ENCODE peak calls at places on chromosomes 1 and 21, in nine cellular contexts. One of them, this sample, is unnamed.

GRCh38 chr1:20469406-20470076 is 16.5 kb downstream of the CAMK2N1 start:
- DNase-seq in A549: peak
- DNase-seq in K562: no peak
- DNase-seq in heart left ventricle: no peak
- DNase-seq in Peyer's patch: no peak
- DNase-seq in esophagus squamous epithelium: no peak
- DNase-seq in ovary: no peak
- DNase-seq in stomach: no peak
- DNase-seq in body of pancreas: no peak
- DNase-seq in this sample: no peak

GRCh38 chr1:113684153-113684541 is 75.1 kb downstream of the PHTF1 start:
- DNase-seq in stomach: no peak
- DNase-seq in heart left ventricle: peak
- DNase-seq in ovary: peak
- DNase-seq in A549: no peak
- DNase-seq in Peyer's patch: no peak
- DNase-seq in body of pancreas: peak
- DNase-seq in K562: peak
- DNase-seq in esophagus squamous epithelium: no peak
- DNase-seq in this sample: peak

GRCh38 chr1:221801773-221802516 is 60.1 kb upstream of the DUSP10 start:
- DNase-seq in esophagus squamous epithelium: no peak
- DNase-seq in A549: peak
- DNase-seq in stomach: no peak
- DNase-seq in heart left ventricle: no peak
- DNase-seq in K562: no peak
- DNase-seq in ovary: no peak
- DNase-seq in Peyer's patch: no peak
- DNase-seq in body of pancreas: no peak
- DNase-seq in this sample: no peak

GRCh38 chr1:24776821-24777220 is 31.6 kb downstream of the CLIC4 start:
- DNase-seq in heart left ventricle: no peak
- DNase-seq in ovary: no peak
- DNase-seq in K562: no peak
- DNase-seq in stomach: no peak
- DNase-seq in body of pancreas: no peak
- DNase-seq in esophagus squamous epithelium: no peak
- DNase-seq in A549: no peak
- DNase-seq in Peyer's patch: no peak
- DNase-seq in this sample: no peak

GRCh38 chr1:99005537-99005942 is 879 bp upstream of the PLPPR5 start:
- DNase-seq in ovary: no peak
- DNase-seq in Peyer's patch: no peak
- DNase-seq in esophagus squamous epithelium: no peak
- DNase-seq in body of pancreas: no peak
- DNase-seq in K562: no peak
- DNase-seq in A549: no peak
- DNase-seq in stomach: no peak
- DNase-seq in heart left ventricle: no peak
- DNase-seq in this sample: no peak

GRCh38 chr1:91885331-91885715 is 628 bp downstream of the TGFBR3 start:
- DNase-seq in K562: peak
- DNase-seq in ovary: peak
- DNase-seq in A549: no peak
- DNase-seq in stomach: peak
- DNase-seq in esophagus squamous epithelium: no peak
- DNase-seq in Peyer's patch: peak
- DNase-seq in heart left ventricle: peak
- DNase-seq in body of pancreas: peak
- DNase-seq in this sample: peak

GRCh38 chr1:12549460-12550349 is 68.3 kb downstream of the DHRS3 start:
- DNase-seq in body of pancreas: peak
- DNase-seq in stomach: peak
- DNase-seq in K562: peak
- DNase-seq in esophagus squamous epithelium: no peak
- DNase-seq in ovary: peak
- DNase-seq in heart left ventricle: peak
- DNase-seq in A549: peak
- DNase-seq in Peyer's patch: peak
- DNase-seq in this sample: peak

GRCh38 chr1:1678581-1679380 is 13.8 kb downstream of the SLC35E2B start:
- DNase-seq in ovary: no peak
- DNase-seq in body of pancreas: peak
- DNase-seq in heart left ventricle: peak
- DNase-seq in stomach: peak
- DNase-seq in Peyer's patch: peak
- DNase-seq in K562: peak
- DNase-seq in esophagus squamous epithelium: no peak
- DNase-seq in A549: peak
- DNase-seq in this sample: no peak

GRCh38 chr1:16073490-16074104 is at the start of gene FAM131C:
- DNase-seq in heart left ventricle: no peak
- DNase-seq in ovary: no peak
- DNase-seq in Peyer's patch: peak
- DNase-seq in stomach: peak
- DNase-seq in K562: peak
- DNase-seq in esophagus squamous epithelium: no peak
- DNase-seq in body of pancreas: peak
- DNase-seq in A549: peak
- DNase-seq in this sample: no peak

GRCh38 chr21:30444204-30444603 is 4.1 kb downstream of the KRTAP15-1 start:
- DNase-seq in esophagus squamous epithelium: no peak
- DNase-seq in heart left ventricle: peak
- DNase-seq in body of pancreas: no peak
- DNase-seq in Peyer's patch: no peak
- DNase-seq in stomach: no peak
- DNase-seq in A549: no peak
- DNase-seq in ovary: no peak
- DNase-seq in K562: no peak
- DNase-seq in this sample: no peak

GRCh38 chr1:26335774-26336476 is 18.0 kb downstream of the CRYBG2 start:
- DNase-seq in K562: peak
- DNase-seq in A549: no peak
- DNase-seq in esophagus squamous epithelium: no peak
- DNase-seq in Peyer's patch: no peak
- DNase-seq in stomach: no peak
- DNase-seq in heart left ventricle: no peak
- DNase-seq in body of pancreas: no peak
- DNase-seq in ovary: no peak
- DNase-seq in this sample: no peak

GRCh38 chr1:109185990-109186703 is 27.6 kb upstream of the SARS1 start:
- DNase-seq in esophagus squamous epithelium: no peak
- DNase-seq in K562: no peak
- DNase-seq in ovary: no peak
- DNase-seq in body of pancreas: no peak
- DNase-seq in A549: no peak
- DNase-seq in stomach: no peak
- DNase-seq in heart left ventricle: no peak
- DNase-seq in Peyer's patch: no peak
- DNase-seq in this sample: no peak

GRCh38 chr1:165840419-165840818 is 13.0 kb downstream of the UCK2 start:
- DNase-seq in ovary: no peak
- DNase-seq in K562: no peak
- DNase-seq in body of pancreas: no peak
- DNase-seq in esophagus squamous epithelium: no peak
- DNase-seq in stomach: no peak
- DNase-seq in heart left ventricle: no peak
- DNase-seq in A549: no peak
- DNase-seq in Peyer's patch: no peak
- DNase-seq in this sample: no peak

GRCh38 chr1:178688244-178688643 is 36.8 kb upstream of the RALGPS2 start:
- DNase-seq in heart left ventricle: peak
- DNase-seq in body of pancreas: no peak
- DNase-seq in ovary: peak
- DNase-seq in esophagus squamous epithelium: no peak
- DNase-seq in Peyer's patch: no peak
- DNase-seq in K562: no peak
- DNase-seq in stomach: no peak
- DNase-seq in A549: no peak
- DNase-seq in this sample: no peak

GRCh38 chr1:40239626-40240025 is 8.1 kb upstream of the TMCO2 start:
- DNase-seq in Peyer's patch: no peak
- DNase-seq in ovary: no peak
- DNase-seq in A549: no peak
- DNase-seq in stomach: no peak
- DNase-seq in body of pancreas: no peak
- DNase-seq in K562: no peak
- DNase-seq in heart left ventricle: no peak
- DNase-seq in esophagus squamous epithelium: no peak
- DNase-seq in this sample: no peak

DNA sequence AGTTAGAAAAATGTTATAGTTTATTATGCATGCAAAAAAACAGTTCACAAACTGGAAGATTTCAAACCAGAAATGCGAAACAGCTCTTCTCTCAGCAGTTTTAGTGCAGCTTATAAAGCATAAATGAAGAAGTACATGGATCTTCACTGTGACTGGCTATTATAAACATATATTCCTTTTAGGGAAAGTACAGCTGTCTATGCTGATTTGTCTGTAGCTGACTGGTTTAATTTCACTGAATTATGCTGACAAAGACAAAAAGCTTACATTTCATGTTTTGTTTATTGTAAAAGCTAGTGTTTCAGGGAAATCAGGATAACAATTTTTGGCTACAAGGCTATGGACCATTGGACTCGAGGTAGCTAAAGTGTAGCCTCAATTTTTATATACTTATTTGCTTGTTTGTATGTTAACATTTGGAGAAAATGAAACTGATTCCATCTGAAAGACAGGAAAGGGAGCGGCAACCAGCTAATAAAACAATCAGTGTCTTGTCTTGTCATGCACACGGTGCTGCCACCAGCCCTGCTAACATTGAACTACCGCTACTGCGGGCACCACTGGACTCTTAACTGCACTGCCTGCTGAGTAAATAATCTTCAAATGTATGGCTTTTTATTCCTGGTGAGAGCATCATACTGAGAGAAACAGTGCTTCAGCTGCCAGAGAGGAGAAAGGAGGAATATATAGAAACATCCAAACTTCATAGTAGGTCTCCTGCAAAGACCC is 480.1 kb downstream of the COL11A1 start:
- DNase-seq in K562: no peak
- DNase-seq in stomach: no peak
- DNase-seq in ovary: no peak
- DNase-seq in Peyer's patch: no peak
- DNase-seq in heart left ventricle: no peak
- DNase-seq in esophagus squamous epithelium: no peak
- DNase-seq in body of pancreas: no peak
- DNase-seq in A549: peak
- DNase-seq in this sample: no peak
- H3K4me3 ChIP-seq in K562: no peak
- H3K4me3 ChIP-seq in stomach: no peak
- H3K4me3 ChIP-seq in ovary: no peak
- H3K4me3 ChIP-seq in Peyer's patch: no peak
- H3K4me3 ChIP-seq in heart left ventricle: no peak
- H3K4me3 ChIP-seq in esophagus squamous epithelium: no peak
- H3K4me3 ChIP-seq in body of pancreas: no peak
- H3K4me3 ChIP-seq in A549: no peak
- H3K4me3 ChIP-seq in this sample: no peak

DNA sequence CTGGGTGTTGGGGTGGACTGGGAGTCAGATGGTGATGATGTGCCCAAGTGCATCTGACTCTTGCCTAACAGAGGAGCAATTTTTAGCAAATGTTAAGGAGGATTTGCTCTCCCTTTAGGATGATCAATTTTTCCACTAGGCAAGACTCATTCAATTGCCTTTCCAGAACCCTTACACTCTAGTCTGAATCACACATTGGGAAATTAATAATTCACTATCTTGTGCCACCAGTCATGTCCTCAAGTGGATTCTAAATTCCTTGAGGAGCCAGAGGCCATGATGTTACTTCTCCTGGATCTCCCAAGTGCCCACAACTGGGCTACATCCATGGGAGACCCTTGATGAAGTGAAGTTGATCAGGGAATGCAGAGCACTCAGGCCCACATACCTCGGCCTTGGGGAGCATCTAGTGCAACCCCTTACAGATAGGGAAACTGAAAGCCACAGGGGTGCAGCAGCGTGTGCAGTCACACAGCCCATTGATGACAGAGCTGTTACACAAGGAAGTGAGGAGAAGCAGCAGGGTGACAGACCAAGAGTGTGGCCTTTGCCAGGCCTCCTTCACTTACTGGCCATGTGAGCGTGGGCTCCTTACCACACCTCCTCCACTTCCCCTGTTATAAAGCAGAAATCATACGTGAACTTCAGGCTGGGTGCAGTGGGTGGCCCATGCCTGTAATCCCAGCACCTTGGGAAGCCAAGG is 99.9 kb upstream of the SLC44A3 start:
- DNase-seq in esophagus squamous epithelium: no peak
- DNase-seq in K562: no peak
- DNase-seq in A549: no peak
- DNase-seq in Peyer's patch: no peak
- DNase-seq in heart left ventricle: no peak
- DNase-seq in ovary: no peak
- DNase-seq in body of pancreas: no peak
- DNase-seq in stomach: no peak
- DNase-seq in this sample: no peak
- TF ChIP-seq POLR2A in esophagus squamous epithelium: no peak
- TF ChIP-seq POLR2A in K562: no peak
- TF ChIP-seq POLR2A in A549: no peak
- TF ChIP-seq POLR2A in Peyer's patch: no peak
- TF ChIP-seq POLR2A in heart left ventricle: no peak
- TF ChIP-seq POLR2A in ovary: no peak
- TF ChIP-seq POLR2A in body of pancreas: no peak
- TF ChIP-seq POLR2A in stomach: no peak
- TF ChIP-seq POLR2A in this sample: no peak

DNA sequence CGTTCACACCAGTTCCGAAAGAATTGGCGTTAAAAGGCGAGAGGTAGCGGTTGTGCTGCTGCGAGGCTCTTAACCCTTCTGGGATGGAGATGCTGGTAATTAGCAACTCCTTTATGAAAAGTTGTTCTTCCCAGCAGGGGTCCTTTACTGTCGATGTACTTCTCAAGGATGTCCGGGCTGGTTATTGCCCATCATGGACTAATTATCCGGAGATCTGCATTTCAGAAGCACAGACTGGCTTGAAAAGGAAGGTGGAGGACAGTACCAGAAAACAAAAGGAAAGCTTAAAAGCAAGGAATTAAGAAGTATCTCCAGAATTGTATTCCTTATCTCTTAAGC is 1.4 kb downstream of the AK4 start:
- DNase-seq in Peyer's patch: no peak
- DNase-seq in body of pancreas: no peak
- DNase-seq in K562: no peak
- DNase-seq in A549: no peak
- DNase-seq in ovary: no peak
- DNase-seq in heart left ventricle: no peak
- DNase-seq in stomach: no peak
- DNase-seq in esophagus squamous epithelium: no peak
- DNase-seq in this sample: no peak
- H3K4me3 ChIP-seq in Peyer's patch: peak
- H3K4me3 ChIP-seq in body of pancreas: peak
- H3K4me3 ChIP-seq in K562: peak
- H3K4me3 ChIP-seq in A549: peak
- H3K4me3 ChIP-seq in ovary: peak
- H3K4me3 ChIP-seq in heart left ventricle: peak
- H3K4me3 ChIP-seq in stomach: peak
- H3K4me3 ChIP-seq in esophagus squamous epithelium: peak
- H3K4me3 ChIP-seq in this sample: peak

GRCh38 chr21:21018841-21019240 is 20.6 kb downstream of the NCAM2 start:
- DNase-seq in Peyer's patch: no peak
- DNase-seq in esophagus squamous epithelium: no peak
- DNase-seq in body of pancreas: no peak
- DNase-seq in heart left ventricle: no peak
- DNase-seq in stomach: no peak
- DNase-seq in K562: no peak
- DNase-seq in A549: no peak
- DNase-seq in ovary: no peak
- DNase-seq in this sample: no peak

GRCh38 chr21:21019681-21020080 is 21.5 kb downstream of the NCAM2 start:
- DNase-seq in K562: no peak
- DNase-seq in Peyer's patch: no peak
- DNase-seq in stomach: no peak
- DNase-seq in body of pancreas: no peak
- DNase-seq in ovary: no peak
- DNase-seq in esophagus squamous epithelium: no peak
- DNase-seq in A549: no peak
- DNase-seq in heart left ventricle: no peak
- DNase-seq in this sample: no peak
- TF ChIP-seq POLR2A in K562: no peak
- TF ChIP-seq POLR2A in Peyer's patch: no peak
- TF ChIP-seq POLR2A in stomach: no peak
- TF ChIP-seq POLR2A in body of pancreas: no peak
- TF ChIP-seq POLR2A in ovary: no peak
- TF ChIP-seq POLR2A in esophagus squamous epithelium: no peak
- TF ChIP-seq POLR2A in A549: no peak
- TF ChIP-seq POLR2A in heart left ventricle: no peak
- TF ChIP-seq POLR2A in this sample: no peak

This sample was measured in lower leg skin.